ENCODE peak calls at places on chromosomes 5 and 9, in five cellular contexts. One of them, this sample, is unnamed.

GRCh38 chr5:93503598-93504067 is 77.4 kb downstream of the NR2F1-AS1 start:
- DNase-seq in HTR-8/SVneo: peak
- DNase-seq in T-helper 17 cell: no peak
- DNase-seq in NCI-H1436: no peak
- DNase-seq in nephron progenitor cell: no peak
- DNase-seq in this sample: no peak

GRCh38 chr5:86971034-86971511 is 296.6 kb upstream of the RASA1 start:
- DNase-seq in T-helper 17 cell: no peak
- DNase-seq in NCI-H1436: no peak
- DNase-seq in nephron progenitor cell: no peak
- DNase-seq in HTR-8/SVneo: no peak
- DNase-seq in this sample: no peak

GRCh38 chr9:107142896-107143603 is 140.0 kb upstream of the RAD23B start:
- DNase-seq in nephron progenitor cell: no peak
- DNase-seq in HTR-8/SVneo: no peak
- DNase-seq in T-helper 17 cell: no peak
- DNase-seq in NCI-H1436: no peak
- DNase-seq in this sample: no peak

GRCh38 chr9:20592673-20593072 is 29.6 kb downstream of the MLLT3 start:
- DNase-seq in T-helper 17 cell: no peak
- DNase-seq in NCI-H1436: no peak
- DNase-seq in HTR-8/SVneo: no peak
- DNase-seq in nephron progenitor cell: no peak
- DNase-seq in this sample: no peak

GRCh38 chr9:132562313-132562588 is 20.2 kb upstream of the BARHL1 start:
- DNase-seq in NCI-H1436: no peak
- DNase-seq in T-helper 17 cell: no peak
- DNase-seq in nephron progenitor cell: no peak
- DNase-seq in HTR-8/SVneo: no peak
- DNase-seq in this sample: no peak

GRCh38 chr5:15266265-15266664 is 233.7 kb upstream of the FBXL7 start:
- DNase-seq in T-helper 17 cell: no peak
- DNase-seq in NCI-H1436: no peak
- DNase-seq in nephron progenitor cell: no peak
- DNase-seq in HTR-8/SVneo: no peak
- DNase-seq in this sample: no peak

GRCh38 chr5:163586431-163587033 is 81.1 kb downstream of the MAT2B start:
- DNase-seq in nephron progenitor cell: no peak
- DNase-seq in NCI-H1436: no peak
- DNase-seq in HTR-8/SVneo: no peak
- DNase-seq in T-helper 17 cell: no peak
- DNase-seq in this sample: no peak

GRCh38 chr5:10744681-10745080 is 16.4 kb downstream of the DAP start:
- DNase-seq in NCI-H1436: no peak
- DNase-seq in nephron progenitor cell: no peak
- DNase-seq in T-helper 17 cell: no peak
- DNase-seq in HTR-8/SVneo: no peak
- DNase-seq in this sample: no peak

GRCh38 chr9:33408087-33408486 is 5.7 kb upstream of the AQP7 start:
- DNase-seq in nephron progenitor cell: no peak
- DNase-seq in T-helper 17 cell: no peak
- DNase-seq in NCI-H1436: no peak
- DNase-seq in HTR-8/SVneo: no peak
- DNase-seq in this sample: no peak

GRCh38 chr9:93698140-93698908 is 121.9 kb downstream of the PHF2 start:
- DNase-seq in nephron progenitor cell: no peak
- DNase-seq in T-helper 17 cell: no peak
- DNase-seq in HTR-8/SVneo: no peak
- DNase-seq in NCI-H1436: no peak
- DNase-seq in this sample: no peak

GRCh38 chr9:136108648-136109266 is 9.9 kb downstream of the TMEM250 start:
- DNase-seq in HTR-8/SVneo: no peak
- DNase-seq in NCI-H1436: no peak
- DNase-seq in T-helper 17 cell: no peak
- DNase-seq in nephron progenitor cell: no peak
- DNase-seq in this sample: no peak

GRCh38 chr9:21668504-21668903 is 133.9 kb upstream of the MTAP start:
- DNase-seq in nephron progenitor cell: no peak
- DNase-seq in HTR-8/SVneo: no peak
- DNase-seq in T-helper 17 cell: no peak
- DNase-seq in NCI-H1436: no peak
- DNase-seq in this sample: no peak

GRCh38 chr5:1415059-1415425 is 30.2 kb downstream of the SLC6A3 start:
- DNase-seq in T-helper 17 cell: no peak
- DNase-seq in NCI-H1436: no peak
- DNase-seq in nephron progenitor cell: no peak
- DNase-seq in HTR-8/SVneo: no peak
- DNase-seq in this sample: no peak

GRCh38 chr5:158245513-158245912 is 386.6 kb upstream of the CLINT1 start:
- DNase-seq in nephron progenitor cell: no peak
- DNase-seq in T-helper 17 cell: no peak
- DNase-seq in HTR-8/SVneo: no peak
- DNase-seq in NCI-H1436: no peak
- DNase-seq in this sample: no peak

GRCh38 chr5:134140530-134141201 is 26.2 kb downstream of the TCF7 start:
- DNase-seq in T-helper 17 cell: no peak
- DNase-seq in HTR-8/SVneo: peak
- DNase-seq in nephron progenitor cell: peak
- DNase-seq in NCI-H1436: peak
- DNase-seq in this sample: no peak

GRCh38 chr9:126109575-126109974 is 217.1 kb upstream of the MVB12B start:
- DNase-seq in nephron progenitor cell: no peak
- DNase-seq in NCI-H1436: no peak
- DNase-seq in HTR-8/SVneo: no peak
- DNase-seq in T-helper 17 cell: no peak
- DNase-seq in this sample: no peak

GRCh38 chr9:124779368-124780059 is 2.6 kb downstream of the OLFML2A start:
- DNase-seq in HTR-8/SVneo: peak
- DNase-seq in T-helper 17 cell: no peak
- DNase-seq in NCI-H1436: no peak
- DNase-seq in nephron progenitor cell: peak
- DNase-seq in this sample: no peak

GRCh38 chr5:61320860-61321259 is 11.2 kb upstream of the ZSWIM6 start:
- DNase-seq in nephron progenitor cell: no peak
- DNase-seq in T-helper 17 cell: no peak
- DNase-seq in NCI-H1436: no peak
- DNase-seq in HTR-8/SVneo: no peak
- DNase-seq in this sample: no peak

GRCh38 chr9:69674741-69675438 is 2.7 kb upstream of the APBA1 start:
- DNase-seq in HTR-8/SVneo: no peak
- DNase-seq in NCI-H1436: no peak
- DNase-seq in nephron progenitor cell: no peak
- DNase-seq in T-helper 17 cell: no peak
- DNase-seq in this sample: no peak

GRCh38 chr9:89562186-89562814 is 42.5 kb upstream of the GADD45G start:
- DNase-seq in nephron progenitor cell: no peak
- DNase-seq in HTR-8/SVneo: no peak
- DNase-seq in T-helper 17 cell: no peak
- DNase-seq in NCI-H1436: no peak
- DNase-seq in this sample: no peak

GRCh38 chr5:68420476-68421344 is 205.2 kb downstream of the PIK3R1 start:
- DNase-seq in NCI-H1436: no peak
- DNase-seq in T-helper 17 cell: no peak
- DNase-seq in nephron progenitor cell: no peak
- DNase-seq in HTR-8/SVneo: no peak
- DNase-seq in this sample: no peak